ENCODE peak calls at places on chromosome 11, in seven cellular contexts. Z is DND-41, K is heart right ventricle, R is prostate gland, D is tibial artery, G is ovary, J is psoas muscle. H is an unnamed sample.

GRCh38 chr11:78853521-78853920 is 278.9 kb upstream of the NARS2 start:
- DNase-seq in J (no peak), D (no peak), R (no peak), K (no peak), G (no peak), Z (no peak), H (no peak)

GRCh38 chr11:12653729-12654128 is 20.5 kb upstream of the TEAD1 start:
- DNase-seq in J (no peak), Z (no peak), K (no peak), R (no peak), G (no peak), D (no peak), H (no peak)

GRCh38 chr11:124801014-124801413 is 808 bp upstream of the MSANTD2 start:
- DNase-seq in G (no peak), K (no peak), R (no peak), J (no peak), D (no peak), Z (no peak), H (no peak)

GRCh38 chr11:43576834-43577521 is 103.6 kb upstream of the HSD17B12 start:
- DNase-seq in K (peak; percentile 63), D (no peak), R (no peak), Z (peak; percentile 5), G (peak; percentile 52), J (no peak), H (no peak)

GRCh38 chr11:8593935-8594909 is at the start of gene STK33:
- DNase-seq in D (no peak), Z (no peak), K (peak; percentile 49), G (peak; percentile 71), R (no peak), J (peak; percentile 62), H (peak; percentile 76)

GRCh38 chr11:104219081-104219480 is 55.1 kb upstream of the PDGFD start:
- DNase-seq in K (peak; percentile 9), D (peak; percentile 51), Z (no peak), R (no peak), G (no peak), J (peak; percentile 70), H (no peak)

GRCh38 chr11:66976048-66976467 is 954 bp downstream of the C11orf86 start:
- DNase-seq in R (no peak), K (no peak), G (no peak), J (no peak), D (no peak), Z (peak; percentile 60), H (no peak)

GRCh38 chr11:121534131-121535093 is 81.6 kb upstream of the SORL1-AS1 start:
- DNase-seq in G (peak; percentile 38), R (peak; percentile 30), D (no peak), J (no peak), Z (no peak), K (no peak), H (no peak)

GRCh38 chr11:105573091-105573490 is 36.8 kb upstream of the GRIA4 start:
- DNase-seq in Z (no peak), D (no peak), K (no peak), J (no peak), G (no peak), R (no peak), H (no peak)

GRCh38 chr11:20031155-20032001 is 128.9 kb downstream of the DBX1 start:
- DNase-seq in K (no peak), G (no peak), Z (no peak), D (no peak), R (peak; percentile 37), J (no peak), H (no peak)

GRCh38 chr11:61023086-61024035 is 51.9 kb downstream of the CD6 start:
- DNase-seq in Z (no peak), G (no peak), R (no peak), K (no peak), J (no peak), D (no peak), H (no peak)

GRCh38 chr11:47991266-47991830 is 11.0 kb downstream of the PTPRJ start:
- DNase-seq in Z (no peak), R (peak; percentile 44), K (peak; percentile 25), J (peak; percentile 69), D (no peak), G (no peak), H (peak; percentile 55)

GRCh38 chr11:45152740-45153595 is 6.5 kb downstream of the PRDM11 start:
- DNase-seq in D (no peak), K (no peak), R (no peak), J (no peak), Z (no peak), G (no peak), H (no peak)

GRCh38 chr11:115217726-115218311 is 286.4 kb downstream of the CADM1 start:
- DNase-seq in K (no peak), Z (no peak), D (no peak), R (no peak), J (no peak), G (no peak), H (no peak)

GRCh38 chr11:129061466-129062194 is 119.0 kb upstream of the TP53AIP1 start:
- DNase-seq in J (no peak), K (no peak), D (no peak), Z (no peak), G (no peak), R (no peak), H (no peak)

GRCh38 chr11:27485930-27486773 is 13.6 kb upstream of the LGR4 start:
- DNase-seq in Z (peak; percentile 22), D (no peak), J (no peak), R (peak; percentile 59), G (no peak), K (peak; percentile 45), H (no peak)

GRCh38 chr11:67656278-67656922 is 5.9 kb upstream of the ACY3 start:
- DNase-seq in R (no peak), Z (no peak), K (no peak), J (no peak), G (no peak), D (no peak), H (no peak)

GRCh38 chr11:69353696-69354544 is 60.0 kb downstream of the MYEOV start:
- DNase-seq in J (no peak), R (no peak), D (no peak), K (no peak), Z (no peak), G (no peak), H (peak; percentile 29)

GRCh38 chr11:104792861-104793260 is 105.4 kb downstream of the CASP12 start:
- DNase-seq in G (no peak), D (no peak), K (no peak), R (no peak), Z (no peak), J (no peak), H (no peak)

GRCh38 chr11:89275966-89276365 is 98.3 kb downstream of the TYR start:
- DNase-seq in J (no peak), K (no peak), R (no peak), G (no peak), Z (no peak), D (no peak), H (no peak)

GRCh38 chr11:114398303-114398920 is 1.9 kb downstream of the C11orf71 start:
- DNase-seq in J (no peak), R (no peak), D (no peak), K (no peak), G (no peak), Z (no peak), H (no peak)

GRCh38 chr11:1837171-1838076 is 1.4 kb upstream of the TNNI2 start:
- DNase-seq in J (peak; percentile 90), D (no peak), K (peak; percentile 71), Z (peak; percentile 86), G (peak; percentile 78), R (no peak), H (peak; percentile 74)
- TF ChIP-seq CTCF in J (peak; percentile 88), D (peak; percentile 88), K (peak; percentile 97), Z (peak; percentile 91), G (peak; percentile 84), R (peak; percentile 75), H (peak; percentile 80)

GRCh38 chr11:58188770-58189169 is at the start of gene OR9Q2:
- DNase-seq in G (no peak), Z (no peak), J (no peak), D (no peak), K (no peak), R (no peak), H (no peak)

GRCh38 chr11:58193403-58193802 is 4.5 kb downstream of the OR9Q2 start:
- DNase-seq in G (no peak), D (no peak), Z (no peak), J (no peak), R (no peak), K (no peak), H (no peak)

GRCh38 chr11:58186938-58187337 is 1.9 kb upstream of the OR9Q2 start:
- DNase-seq in J (no peak), G (no peak), K (peak; percentile 36), R (no peak), Z (no peak), D (no peak), H (no peak)

GRCh38 chr11:58195939-58196338 is 7.1 kb downstream of the OR9Q2 start:
- DNase-seq in G (no peak), Z (no peak), R (no peak), K (no peak), J (no peak), D (no peak), H (no peak)

GRCh38 chr11:58192229-58192628 is 3.4 kb downstream of the OR9Q2 start:
- DNase-seq in K (no peak), G (no peak), J (no peak), D (no peak), Z (no peak), R (no peak), H (no peak)
- H3K4me1 ChIP-seq in K (peaks cover 5% of the 10 kb centered on the region), G (no peaks in the 10 kb centered on the region), J (no peaks in the 10 kb centered on the region), D (no peaks in the 10 kb centered on the region), Z (no peaks in the 10 kb centered on the region), R (no peaks in the 10 kb centered on the region), H (no peaks in the 10 kb centered on the region)

DNA sequence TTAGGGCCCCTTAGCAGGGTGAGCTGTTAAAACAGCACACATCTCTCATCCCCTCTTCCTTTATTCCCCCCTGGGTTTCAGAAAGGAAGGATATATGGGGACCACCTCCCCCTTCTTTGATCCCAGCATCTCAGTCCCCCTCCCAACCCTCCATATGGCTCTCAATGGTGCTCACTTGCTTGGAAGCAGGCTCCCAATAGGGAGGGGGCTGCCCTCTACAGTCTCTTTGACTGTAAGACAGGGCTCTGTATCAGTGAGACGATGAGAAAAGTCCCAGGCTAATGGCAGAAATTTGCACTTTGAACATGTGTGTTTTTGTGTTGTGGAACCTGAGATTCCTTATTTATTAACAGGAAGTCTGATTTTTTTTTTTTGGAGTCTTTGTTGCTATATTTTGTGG is 4.2 kb upstream of the CNTF start:
- DNase-seq in K (no peak), R (no peak), G (no peak), D (no peak), Z (no peak), J (no peak), H (no peak)
- TF ChIP-seq CTCF in K (peak; percentile 33), R (no peak), G (no peak), D (no peak), Z (peak; percentile 28), J (no peak), H (no peak)

GRCh38 chr11:77470971-77471370 is 2.9 kb downstream of the PAK1 start:
- DNase-seq in D (no peak), R (no peak), J (no peak), G (no peak), Z (no peak), K (no peak), H (no peak)

GRCh38 chr11:77468527-77468926 is 5.4 kb downstream of the PAK1 start:
- DNase-seq in R (no peak), J (no peak), G (no peak), D (no peak), Z (no peak), K (no peak), H (no peak)

GRCh38 chr11:77470504-77470903 is 3.4 kb downstream of the PAK1 start:
- DNase-seq in K (no peak), J (no peak), D (no peak), Z (no peak), G (no peak), R (no peak), H (no peak)

GRCh38 chr11:77467993-77468392 is 5.9 kb downstream of the PAK1 start:
- DNase-seq in D (no peak), Z (no peak), J (no peak), R (no peak), K (no peak), G (no peak), H (no peak)

GRCh38 chr11:77467233-77467632 is 6.7 kb downstream of the PAK1 start:
- DNase-seq in G (no peak), D (no peak), J (no peak), K (no peak), Z (no peak), R (no peak), H (no peak)
- H3K4me1 ChIP-seq in G (peaks cover 5% of the 10 kb centered on the region), D (peaks cover 2% of the 10 kb centered on the region), J (peaks cover 17% of the 10 kb centered on the region), K (no peaks in the 10 kb centered on the region), Z (peaks cover 23% of the 10 kb centered on the region), R (peaks cover 8% of the 10 kb centered on the region), H (peaks cover 3% of the 10 kb centered on the region)

H was measured in lower lobe of right lung.